ENCODE peak calls at places on chromosomes 13 and 19, in five cellular contexts. P is IMR-90, R is NCI-H1048, K is EH, T is kidney glomerular epithelial cell. F is an unnamed sample.

GRCh38 chr13:79869326-79869725 is 388.4 kb downstream of the NDFIP2 start:
- DNase-seq in K (no peak), T (peak), P (peak), R (no peak), F (peak)

GRCh38 chr19:13537454-13537853 is 31.2 kb upstream of the CACNA1A start:
- DNase-seq in P (no peak), K (no peak), R (peak), T (no peak), F (no peak)

GRCh38 chr19:38729653-38730469 is 14.4 kb downstream of the CAPN12 start:
- DNase-seq in K (peak), P (peak), R (no peak), T (no peak), F (no peak)

GRCh38 chr13:110230661-110231347 is 76.2 kb downstream of the COL4A1 start:
- DNase-seq in R (no peak), K (no peak), P (no peak), T (no peak), F (no peak)

GRCh38 chr13:110714798-110715394 is 1.4 kb downstream of the ING1 start:
- DNase-seq in K (peak), T (peak), P (peak), R (no peak), F (no peak)

GRCh38 chr13:24473646-24474045 is 38.9 kb downstream of the PARP4 start:
- DNase-seq in K (no peak), R (no peak), T (no peak), P (no peak), F (no peak)

GRCh38 chr13:50410921-50411712 is 395.9 kb downstream of the KCNRG start:
- DNase-seq in R (no peak), P (peak), T (peak), K (peak), F (peak)

GRCh38 chr19:6608950-6609349 is 18.0 kb upstream of the CD70 start:
- DNase-seq in T (peak), P (no peak), K (no peak), R (no peak), F (no peak)

GRCh38 chr19:33811736-33812387 is 15.2 kb downstream of the KCTD15 start:
- DNase-seq in K (no peak), R (no peak), T (no peak), P (peak), F (no peak)

GRCh38 chr19:52398091-52398461 is 427 bp downstream of the ZNF528 start:
- DNase-seq in K (peak), P (peak), T (no peak), R (no peak), F (no peak)

GRCh38 chr19:50384685-50385535 is 763 bp downstream of the POLD1 start:
- DNase-seq in P (peak), K (peak), R (no peak), T (peak), F (no peak)

GRCh38 chr19:35352448-35353304 is 5.0 kb downstream of the FFAR1 start:
- DNase-seq in P (peak), T (peak), R (peak), K (peak), F (peak)

GRCh38 chr19:21586341-21587116 is 81.1 kb downstream of the ZNF429 start:
- DNase-seq in R (no peak), K (no peak), P (no peak), T (no peak), F (no peak)

GRCh38 chr13:98575009-98575866 is 1.7 kb downstream of the STK24 start:
- DNase-seq in R (no peak), K (peak), T (no peak), P (no peak), F (no peak)

GRCh38 chr13:45224181-45224580 is 23.3 kb upstream of the KCTD4 start:
- DNase-seq in T (no peak), K (peak), R (no peak), P (peak), F (no peak)

GRCh38 chr13:60146491-60146890 is 17.2 kb downstream of the DIAPH3 start:
- DNase-seq in T (no peak), R (no peak), P (peak), K (peak), F (no peak)